ENCODE peak calls at places on chromosome 22, in four cellular contexts. B is HCT116, X is K562, E is HepG2. N is an unnamed sample.

GRCh38 chr22:42964994-42965699 is 49.8 kb downstream of the PACSIN2 start:
- DNase-seq in E (peak; percentile 77), X (no peak), B (peak; percentile 86), N (no peak)

GRCh38 chr22:24542641-24543040 is 12.3 kb downstream of the GUCD1 start:
- DNase-seq in B (no peak), X (no peak), E (no peak), N (no peak)

GRCh38 chr22:29478326-29479276 is 1.4 kb upstream of the NEFH start:
- DNase-seq in X (peak; percentile 56), B (no peak), E (no peak), N (peak; percentile 79)

GRCh38 chr22:25477358-25477757 is 87.1 kb upstream of the GRK3 start:
- DNase-seq in E (no peak), B (no peak), X (no peak), N (no peak)

GRCh38 chr22:19853879-19854777 is 546 bp downstream of the GNB1L start:
- DNase-seq in X (peak; percentile 79), B (peak; percentile 2), E (no peak), N (peak; percentile 51)

GRCh38 chr22:20577549-20577975 is 70.2 kb downstream of the MED15 start:
- DNase-seq in E (no peak), X (peak; percentile 79), B (no peak), N (no peak)

GRCh38 chr22:24506802-24507438 is 11.8 kb downstream of the UPB1 start:
- DNase-seq in X (no peak), E (peak; percentile 75), B (no peak), N (no peak)

GRCh38 chr22:26547426-26547825 is 35.2 kb upstream of the TFIP11 start:
- DNase-seq in B (no peak), X (no peak), E (no peak), N (no peak)

GRCh38 chr22:24039046-24039445 is 27.9 kb downstream of the CABIN1 start:
- DNase-seq in X (no peak), B (no peak), E (no peak), N (no peak)

GRCh38 chr22:17549183-17549582 is 14.1 kb upstream of the SLC25A18 start:
- DNase-seq in E (no peak), B (no peak), X (no peak), N (no peak)

GRCh38 chr22:48944756-48945620 is 882.7 kb downstream of the BRD1 start:
- DNase-seq in E (no peak), B (no peak), X (no peak), N (no peak)

GRCh38 chr22:44325718-44326548 is 13.2 kb upstream of the SHISAL1 start:
- DNase-seq in B (no peak), X (no peak), E (no peak), N (no peak)

GRCh38 chr22:16808744-16809143 is 16.5 kb downstream of the XKR3 start:
- DNase-seq in X (peak; percentile 6), E (no peak), B (no peak), N (no peak)

GRCh38 chr22:24016156-24016555 is 5.1 kb downstream of the CABIN1 start:
- DNase-seq in E (no peak), X (no peak), B (no peak), N (no peak)

GRCh38 chr22:39151329-39151975 is 1.0 kb downstream of the CBX7 start:
- DNase-seq in X (no peak), B (no peak), E (no peak), N (no peak)

GRCh38 chr22:50528682-50529415 is 963 bp downstream of the TYMP start:
- DNase-seq in X (no peak), B (no peak), E (no peak), N (peak; percentile 59)

GRCh38 chr22:19086944-19087343 is 35.3 kb downstream of the DGCR2 start:
- DNase-seq in B (no peak), E (no peak), X (no peak), N (no peak)

GRCh38 chr22:17120281-17120680 is 879 bp downstream of the TMEM121B start:
- DNase-seq in B (no peak), X (peak; percentile 85), E (no peak), N (peak; percentile 93)

GRCh38 chr22:23764931-23765881 is 2.4 kb downstream of the C22orf15 start:
- DNase-seq in E (no peak), B (no peak), X (no peak), N (peak; percentile 42)

GRCh38 chr22:43392385-43392989 is 19.3 kb upstream of the MPPED1 start:
- DNase-seq in E (no peak), X (no peak), B (no peak), N (no peak)

GRCh38 chr22:29144786-29145160 is 60.9 kb upstream of the EMID1 start:
- DNase-seq in E (no peak), B (no peak), X (no peak), N (no peak)

GRCh38 chr22:38572065-38572464 is 2.1 kb upstream of the DMC1 start:
- DNase-seq in E (peak; percentile 38), B (peak; percentile 24), X (peak; percentile 35), N (no peak)

GRCh38 chr22:38578505-38578904 is 8.5 kb upstream of the DMC1 start:
- DNase-seq in E (no peak), X (no peak), B (no peak), N (no peak)

GRCh38 chr22:32634424-32634981 is 159.9 kb downstream of the FBXO7 start:
- DNase-seq in X (no peak), E (no peak), B (no peak), N (no peak)

GRCh38 chr22:25136953-25137576 is 62.6 kb upstream of the CRYBB3 start:
- DNase-seq in B (no peak), X (no peak), E (no peak), N (no peak)

GRCh38 chr22:41966607-41967240 is 2.5 kb upstream of the SEPTIN3 start:
- DNase-seq in X (peak; percentile 31), E (peak; percentile 52), B (peak; percentile 48), N (no peak)

GRCh38 chr22:43244803-43245527 is 58.0 kb upstream of the TTLL12 start:
- DNase-seq in B (no peak), X (peak; percentile 23), E (no peak), N (no peak)

GRCh38 chr22:36334081-36334831 is 53.5 kb downstream of the MYH9 start:
- DNase-seq in E (no peak), B (no peak), X (peak; percentile 68), N (no peak)
- H3K9ac ChIP-seq in E (no peak overlapping the region), B (peak overlapping the region; percentile 60), X (peak overlapping the region; percentile 67), N (no peak overlapping the region)

DNA sequence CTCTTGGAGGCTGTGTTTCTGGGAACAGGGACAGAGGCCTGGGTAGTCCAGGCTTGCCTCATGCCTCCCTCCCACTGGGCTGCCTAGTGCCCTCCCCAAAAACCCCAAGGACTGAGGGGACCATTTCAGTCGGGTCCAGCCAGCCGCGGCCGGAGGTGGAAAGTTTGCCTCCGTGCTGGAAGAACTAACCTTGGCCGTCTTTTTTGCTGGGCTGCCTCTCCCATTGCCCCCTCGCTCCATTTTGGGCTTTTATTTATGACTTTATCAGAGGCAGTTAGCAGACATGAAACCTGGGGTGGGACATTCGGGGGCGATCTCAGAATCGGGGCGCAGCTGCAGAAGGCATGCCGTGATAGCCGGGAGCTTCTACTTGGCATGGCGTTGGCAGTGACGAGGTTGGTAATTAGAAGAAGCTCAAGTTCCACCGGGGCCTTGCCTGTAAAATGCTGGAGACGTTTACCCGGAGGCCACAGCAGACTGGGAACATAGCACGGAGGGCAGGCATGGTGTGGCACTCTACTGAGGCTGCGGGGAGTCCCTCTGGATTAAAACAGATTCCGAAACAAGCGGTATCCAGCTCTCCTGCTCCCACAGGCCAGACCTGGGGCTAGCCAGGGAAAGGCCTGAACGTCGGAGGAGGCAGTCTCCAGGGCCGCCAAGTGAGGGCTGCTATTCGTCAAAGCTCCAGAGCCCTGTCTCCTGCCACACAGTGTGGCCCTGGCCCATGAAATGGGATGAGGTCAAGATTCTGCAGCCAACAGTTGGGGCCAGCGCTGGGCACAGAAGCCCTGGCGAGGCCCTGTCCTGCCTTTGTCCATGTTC is 76.4 kb upstream of the PPARA start:
- DNase-seq in E (no peak), B (no peak), X (no peak), N (no peak)
- TF ChIP-seq FOSL1 in E (no peak), B (no peak), X (no peak), N (no peak)

GRCh38 chr22:22398530-22399327 is 109.8 kb downstream of the ZNF280B start:
- DNase-seq in X (no peak), E (no peak), B (no peak), N (no peak)

GRCh38 chr22:22396741-22397291 is 111.7 kb downstream of the ZNF280B start:
- DNase-seq in B (no peak), E (no peak), X (peak; percentile 34), N (no peak)

GRCh38 chr22:22395230-22395629 is 113.3 kb downstream of the ZNF280B start:
- DNase-seq in E (no peak), X (no peak), B (no peak), N (no peak)

GRCh38 chr22:22397875-22398524 is 110.5 kb downstream of the ZNF280B start:
- DNase-seq in X (no peak), B (no peak), E (no peak), N (no peak)

DNA sequence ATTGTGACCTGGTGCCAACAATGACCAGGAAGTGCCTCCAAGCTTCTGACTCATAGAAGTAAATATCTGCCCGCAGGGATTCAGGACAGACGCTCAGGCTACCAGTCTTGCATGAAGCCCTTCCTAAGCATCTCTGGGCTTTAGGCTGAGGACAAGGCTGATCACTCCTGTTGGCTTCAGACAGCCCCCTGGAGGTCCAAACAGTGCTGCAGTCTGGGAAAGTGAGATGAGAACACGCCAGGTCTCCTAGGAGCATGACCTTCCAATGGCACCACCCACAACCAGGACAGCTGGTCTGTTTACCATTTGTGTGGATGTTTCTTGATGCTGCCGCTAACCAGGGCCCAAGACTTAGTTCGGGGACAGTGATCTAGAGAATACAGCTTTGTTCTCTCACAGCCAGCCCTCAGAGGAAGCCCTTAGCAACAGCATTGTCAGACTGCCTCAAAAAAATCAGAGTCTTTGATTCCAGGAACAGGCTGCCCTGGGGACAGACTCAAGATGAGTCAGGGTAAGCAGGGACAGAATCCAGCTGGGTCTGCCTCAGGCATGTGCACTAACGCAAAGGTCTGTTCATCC is 111.2 kb downstream of the ZNF280B start:
- DNase-seq in E (peak; percentile 73), B (peak; percentile 24), X (peak; percentile 48), N (no peak)
- TF ChIP-seq POLR2AphosphoS5 in E (no peak), B (no peak), X (no peak), N (no peak)

GRCh38 chr22:21758056-21758455 is 22.5 kb upstream of the YPEL1 start:
- DNase-seq in X (no peak), B (no peak), E (no peak), N (no peak)

GRCh38 chr22:21753374-21754111 is 17.9 kb upstream of the YPEL1 start:
- DNase-seq in B (no peak), E (peak; percentile 13), X (peak; percentile 99), N (no peak)

GRCh38 chr22:21752276-21752675 is 16.7 kb upstream of the YPEL1 start:
- DNase-seq in X (no peak), E (no peak), B (no peak), N (no peak)

GRCh38 chr22:21755855-21756284 is 20.3 kb upstream of the YPEL1 start:
- DNase-seq in X (peak; percentile 98), E (peak; percentile 18), B (no peak), N (no peak)

GRCh38 chr22:21754523-21755128 is 19.0 kb upstream of the YPEL1 start:
- DNase-seq in B (no peak), X (peak; percentile 100), E (no peak), N (no peak)
- H3K9ac ChIP-seq in B (no peak overlapping the region), X (peak overlapping the region; percentile 55), E (no peak overlapping the region), N (no peak overlapping the region)

GRCh38 chr22:40676644-40677043 is 2.6 kb upstream of the MCHR1 start:
- DNase-seq in E (no peak), B (no peak), X (no peak), N (no peak)

GRCh38 chr22:40679964-40680818 is 907 bp downstream of the MCHR1 start:
- DNase-seq in E (no peak), B (no peak), X (no peak), N (no peak)

GRCh38 chr22:40680819-40681183 is 1.5 kb downstream of the MCHR1 start:
- DNase-seq in X (no peak), E (no peak), B (no peak), N (no peak)

GRCh38 chr22:40679249-40679963 is at the start of gene MCHR1:
- DNase-seq in B (no peak), X (peak; percentile 29), E (no peak), N (no peak)

GRCh38 chr22:40678493-40679248 is 613 bp upstream of the MCHR1 start:
- DNase-seq in B (no peak), X (no peak), E (peak; percentile 37), N (no peak)
- TF ChIP-seq FOSL1 in B (no peak), X (no peak), E (no peak), N (no peak)